ENCODE peak calls at places on chromosomes 13 and 19, in seven cellular contexts. H is NCI-H187; R is caudate nucleus; A is activated CD4-positive, alpha-beta T cell treated with anti-CD3 and anti-CD28 coated beads for 4 hours; D is GM12865; O is amniotic epithelial cell; J is activated B cell treated with CpG ODN at 0.5 μM for 24 hours. E is an unnamed sample.

GRCh38 chr13:23735329-23735728 is 153.9 kb downstream of the MIPEP start:
- DNase-seq in H (no peak), R (no peak), A (no peak), D (no peak), O (no peak), J (no peak), E (no peak)

GRCh38 chr13:79056706-79057105 is 349.3 kb downstream of the RBM26 start:
- DNase-seq in H (no peak), R (no peak), A (no peak), D (peak), O (no peak), J (no peak), E (no peak)

GRCh38 chr13:37194428-37194861 is 89.0 kb upstream of the CSNK1A1L start:
- DNase-seq in H (no peak), R (no peak), A (no peak), D (no peak), O (no peak), J (no peak), E (no peak)

GRCh38 chr19:48672994-48673393 is at the start of gene NTN5:
- DNase-seq in H (no peak), R (no peak), A (no peak), D (no peak), O (no peak), J (no peak), E (no peak)

GRCh38 chr13:41995946-41996345 is 35.0 kb upstream of the VWA8 start:
- DNase-seq in H (no peak), R (no peak), A (no peak), D (peak), O (peak), J (no peak), E (no peak)

GRCh38 chr13:91045351-91046034 is 302.0 kb upstream of the MIR17HG start:
- DNase-seq in H (no peak), R (no peak), A (no peak), D (peak), O (peak), J (no peak), E (no peak)

GRCh38 chr19:14433454-14434156 is 499 bp downstream of the PKN1 start:
- DNase-seq in H (no peak), R (peak), A (peak), D (no peak), O (no peak), J (peak), E (no peak)

GRCh38 chr19:29383696-29384095 is 142.1 kb upstream of the VSTM2B start:
- DNase-seq in H (no peak), R (no peak), A (no peak), D (no peak), O (no peak), J (no peak), E (no peak)

GRCh38 chr13:44800626-44801025 is 188.6 kb downstream of the NUFIP1 start:
- DNase-seq in H (peak), R (no peak), A (no peak), D (no peak), O (no peak), J (no peak), E (no peak)

GRCh38 chr13:76884167-76884566 is 2.0 kb downstream of the KCTD12 start:
- DNase-seq in H (no peak), R (peak), A (no peak), D (peak), O (peak), J (no peak), E (no peak)

GRCh38 chr19:40751065-40751923 is at the start of gene SNRPA:
- DNase-seq in H (peak), R (peak), A (peak), D (peak), O (peak), J (no peak), E (peak)

GRCh38 chr19:29731331-29731850 is 16.3 kb upstream of the C19orf12 start:
- DNase-seq in H (no peak), R (no peak), A (no peak), D (no peak), O (no peak), J (no peak), E (no peak)

GRCh38 chr13:72379581-72379980 is 347.8 kb downstream of the MZT1 start:
- DNase-seq in H (no peak), R (no peak), A (no peak), D (no peak), O (peak), J (no peak), E (no peak)

GRCh38 chr19:34364830-34365462 is at the start of gene GPI:
- DNase-seq in H (peak), R (peak), A (peak), D (peak), O (peak), J (peak), E (no peak)

GRCh38 chr13:30159446-30159839 is 147.9 kb downstream of the KATNAL1 start:
- DNase-seq in H (no peak), R (no peak), A (no peak), D (peak), O (peak), J (no peak), E (no peak)

GRCh38 chr13:30002577-30002976 is 152.2 kb upstream of the UBL3 start:
- DNase-seq in H (no peak), R (no peak), A (no peak), D (peak), O (peak), J (no peak), E (no peak)

GRCh38 chr19:43422000-43422688 is 7.5 kb downstream of the TEX101 start:
- DNase-seq in H (no peak), R (no peak), A (no peak), D (no peak), O (no peak), J (no peak), E (no peak)

GRCh38 chr19:10074153-10074552 is 12.0 kb upstream of the SHFL start:
- DNase-seq in H (no peak), R (no peak), A (peak), D (peak), O (peak), J (no peak), E (no peak)

GRCh38 chr13:94198666-94199065 is 280.8 kb downstream of the DCT start:
- DNase-seq in H (no peak), R (no peak), A (no peak), D (no peak), O (peak), J (no peak), E (peak)

GRCh38 chr13:33245505-33245904 is 40.0 kb downstream of the STARD13 start:
- DNase-seq in H (no peak), R (no peak), A (no peak), D (no peak), O (no peak), J (no peak), E (no peak)

GRCh38 chr19:2607712-2608601 is 94.5 kb downstream of the GNG7 start:
- DNase-seq in H (no peak), R (peak), A (peak), D (peak), O (no peak), J (peak), E (no peak)

GRCh38 chr13:39025433-39025839 is 12.5 kb downstream of the PROSER1 start:
- DNase-seq in H (no peak), R (no peak), A (no peak), D (no peak), O (no peak), J (no peak), E (no peak)

GRCh38 chr19:3275583-3276340 is 51.3 kb downstream of the CELF5 start:
- DNase-seq in H (peak), R (peak), A (peak), D (peak), O (peak), J (peak), E (peak)

GRCh38 chr19:34317311-34317927 is 47.6 kb upstream of the GPI start:
- DNase-seq in H (no peak), R (no peak), A (no peak), D (no peak), O (peak), J (no peak), E (no peak)

GRCh38 chr13:20197361-20197834 is 4.7 kb upstream of the GJB2 start:
- DNase-seq in H (no peak), R (no peak), A (peak), D (peak), O (peak), J (no peak), E (peak)

GRCh38 chr13:105874808-105875207 is 660.7 kb downstream of the EFNB2 start:
- DNase-seq in H (no peak), R (no peak), A (no peak), D (no peak), O (no peak), J (no peak), E (no peak)

GRCh38 chr19:3073931-3074595 is 11.8 kb upstream of the TLE5 start:
- DNase-seq in H (no peak), R (no peak), A (no peak), D (peak), O (peak), J (no peak), E (no peak)

GRCh38 chr19:50835785-50836542 is 2.6 kb upstream of the KLK15 start:
- DNase-seq in H (peak), R (peak), A (peak), D (peak), O (peak), J (peak), E (no peak)

GRCh38 chr13:19153782-19154450 is 27.7 kb downstream of the TUBA3C start:
- DNase-seq in H (no peak), R (no peak), A (no peak), D (peak), O (no peak), J (no peak), E (peak)

E was measured in KG1.